ENCODE peak calls at places on chromosomes 16 and 17, in six cellular contexts. U, K, L, F, X and C are unnamed samples.

GRCh38 chr16:84652565-84652964 is 4.3 kb downstream of the KLHL36 start:
- DNase-seq in U (no peak), K (no peak), L (peak; percentile 83), F (no peak), X (no peak), C (no peak)

GRCh38 chr17:81722184-81723120 is 10.4 kb downstream of the SLC25A10 start:
- DNase-seq in U (peak; percentile 72), K (no peak), L (no peak), F (no peak), X (no peak), C (peak; percentile 56)

GRCh38 chr16:27700596-27700995 is 150.7 kb downstream of the KATNIP start:
- DNase-seq in U (no peak), K (no peak), L (no peak), F (no peak), X (no peak), C (no peak)

GRCh38 chr17:897970-898619 is 81.5 kb downstream of the NXN start:
- DNase-seq in U (no peak), K (no peak), L (no peak), F (no peak), X (no peak), C (no peak)

GRCh38 chr16:23466162-23466885 is 13.3 kb upstream of the COG7 start:
- DNase-seq in U (no peak), K (peak; percentile 41), L (no peak), F (no peak), X (no peak), C (peak; percentile 76)

GRCh38 chr17:32286518-32286900 is 20.9 kb downstream of the RHBDL3 start:
- DNase-seq in U (no peak), K (no peak), L (no peak), F (no peak), X (no peak), C (no peak)

GRCh38 chr17:76087531-76087930 is 8.5 kb downstream of the ZACN start:
- DNase-seq in U (no peak), K (no peak), L (no peak), F (no peak), X (no peak), C (no peak)

GRCh38 chr16:56547120-56547948 is 17.5 kb upstream of the MT4 start:
- DNase-seq in U (no peak), K (no peak), L (no peak), F (no peak), X (peak; percentile 86), C (peak; percentile 70)

GRCh38 chr16:8678068-8678927 is 3.9 kb downstream of the ABAT start:
- DNase-seq in U (no peak), K (peak; percentile 65), L (no peak), F (no peak), X (no peak), C (peak; percentile 28)

GRCh38 chr17:27319536-27320221 is 25.8 kb downstream of the WSB1 start:
- DNase-seq in U (no peak), K (peak; percentile 54), L (no peak), F (no peak), X (no peak), C (peak; percentile 46)

GRCh38 chr17:64036198-64036922 is 15.9 kb upstream of the ICAM2 start:
- DNase-seq in U (peak; percentile 26), K (no peak), L (no peak), F (no peak), X (no peak), C (no peak)

GRCh38 chr17:31558748-31559646 is 167.5 kb downstream of the RAB11FIP4 start:
- DNase-seq in U (peak; percentile 82), K (peak; percentile 94), L (peak; percentile 45), F (peak; percentile 75), X (no peak), C (peak; percentile 84)

GRCh38 chr16:69917739-69918138 is 33.4 kb upstream of the CLEC18A start:
- DNase-seq in U (peak; percentile 99), K (peak; percentile 89), L (no peak), F (no peak), X (no peak), C (peak; percentile 85)

GRCh38 chr16:57559075-57559790 is 16.8 kb downstream of the ADGRG5 start:
- DNase-seq in U (no peak), K (no peak), L (no peak), F (no peak), X (no peak), C (no peak)